ENCODE peak calls at places on chromosomes 11 and 22, in eight cellular contexts. N is HFF-Myc; G is activated CD8-positive, alpha-beta memory T cell treated with anti-CD3 and anti-CD28 coated beads for 1 hour; P is ureter; Y is stimulated activated CD4-positive, alpha-beta T cell treated with anti-CD3 and anti-CD28 coated beads, Interleukin-4, amount 100 ng/mL, for 48 hours; D is testis; M is Right ventricle myocardium superior; W is Caki2. F is an unnamed sample.

GRCh38 chr11:19259487-19260345 is 19.0 kb upstream of the E2F8 start:
- DNase-seq in N (no peak), G (peak; percentile 37), P (peak; percentile 65), Y (peak; percentile 45), D (peak; percentile 83), M (peak; percentile 80), W (peak; percentile 41), F (no peak)

GRCh38 chr22:50030315-50031188 is 18.0 kb upstream of the IL17REL start:
- DNase-seq in N (no peak), G (peak; percentile 68), P (no peak), Y (peak; percentile 79), D (peak; percentile 74), M (peak; percentile 83), W (peak; percentile 56), F (peak; percentile 4)

GRCh38 chr11:95230054-95231034 is 658 bp downstream of the SESN3 start:
- DNase-seq in N (no peak), G (no peak), P (peak; percentile 54), Y (peak; percentile 2), D (peak; percentile 28), M (no peak), W (peak; percentile 23), F (no peak)

GRCh38 chr11:64152841-64153691 is 12.8 kb downstream of the MACROD1 start:
- DNase-seq in N (no peak), G (peak; percentile 61), P (peak; percentile 59), Y (peak; percentile 63), D (peak; percentile 73), M (peak; percentile 80), W (peak; percentile 41), F (no peak)

GRCh38 chr11:6326303-6326702 is 6.0 kb upstream of the CAVIN3 start:
- DNase-seq in N (no peak), G (no peak), P (no peak), Y (no peak), D (no peak), M (no peak), W (no peak), F (no peak)

GRCh38 chr11:78838417-78838816 is 263.8 kb upstream of the NARS2 start:
- DNase-seq in N (no peak), G (no peak), P (no peak), Y (no peak), D (no peak), M (no peak), W (no peak), F (no peak)

GRCh38 chr11:82701847-82702520 is 31.7 kb downstream of the FAM181B start:
- DNase-seq in N (peak; percentile 33), G (no peak), P (no peak), Y (no peak), D (peak; percentile 67), M (no peak), W (peak; percentile 13), F (no peak)

GRCh38 chr11:29336727-29337212 is 680.1 kb downstream of the KCNA4 start:
- DNase-seq in N (no peak), G (no peak), P (no peak), Y (no peak), D (no peak), M (no peak), W (no peak), F (no peak)

GRCh38 chr11:77993902-77994301 is 566 bp downstream of the INTS4 start:
- DNase-seq in N (no peak), G (no peak), P (no peak), Y (no peak), D (no peak), M (no peak), W (no peak), F (no peak)

GRCh38 chr11:104968856-104969776 is 742 bp upstream of the CASP4 start:
- DNase-seq in N (no peak), G (no peak), P (peak; percentile 44), Y (no peak), D (peak; percentile 34), M (peak; percentile 59), W (no peak), F (no peak)

GRCh38 chr11:124807660-124808270 is 7.6 kb upstream of the MSANTD2 start:
- DNase-seq in N (no peak), G (no peak), P (no peak), Y (no peak), D (no peak), M (no peak), W (no peak), F (no peak)

GRCh38 chr11:113715882-113716625 is 9.9 kb upstream of the TMPRSS5 start:
- DNase-seq in N (no peak), G (no peak), P (no peak), Y (no peak), D (no peak), M (no peak), W (no peak), F (no peak)

GRCh38 chr22:36998620-36999351 is 20.5 kb downstream of the TST start:
- DNase-seq in N (no peak), G (no peak), P (no peak), Y (no peak), D (no peak), M (no peak), W (no peak), F (no peak)

GRCh38 chr11:47716692-47717091 is 1.5 kb upstream of the AGBL2 start:
- DNase-seq in N (no peak), G (no peak), P (no peak), Y (no peak), D (no peak), M (no peak), W (no peak), F (no peak)

GRCh38 chr22:27846910-27847309 is 45.4 kb upstream of the MN1 start:
- DNase-seq in N (no peak), G (no peak), P (no peak), Y (no peak), D (no peak), M (no peak), W (no peak), F (no peak)

GRCh38 chr11:102783016-102783415 is 2.6 kb upstream of the MMP10 start:
- DNase-seq in N (no peak), G (no peak), P (no peak), Y (no peak), D (no peak), M (no peak), W (no peak), F (no peak)

GRCh38 chr11:121321614-121322243 is 29.2 kb downstream of the SC5D start:
- DNase-seq in N (no peak), G (no peak), P (peak; percentile 56), Y (no peak), D (peak; percentile 73), M (no peak), W (no peak), F (no peak)

GRCh38 chr11:12441081-12441801 is 63.9 kb downstream of the PARVA start:
- DNase-seq in N (no peak), G (no peak), P (no peak), Y (no peak), D (no peak), M (no peak), W (no peak), F (no peak)

GRCh38 chr22:29872989-29873388 is 10.0 kb upstream of the MTMR3 start:
- DNase-seq in N (no peak), G (no peak), P (peak; percentile 29), Y (no peak), D (no peak), M (no peak), W (no peak), F (no peak)

GRCh38 chr22:30424471-30425326 is 869 bp upstream of the MTFP1 start:
- DNase-seq in N (no peak), G (no peak), P (no peak), Y (no peak), D (no peak), M (no peak), W (no peak), F (no peak)

GRCh38 chr11:20089357-20089756 is 70.9 kb downstream of the DBX1 start:
- DNase-seq in N (no peak), G (no peak), P (no peak), Y (no peak), D (no peak), M (no peak), W (no peak), F (no peak)

GRCh38 chr11:126378763-126379162 is 23.3 kb downstream of the ST3GAL4 start:
- DNase-seq in N (no peak), G (no peak), P (no peak), Y (no peak), D (peak; percentile 76), M (no peak), W (no peak), F (no peak)

GRCh38 chr22:23282516-23282915 is 102.2 kb downstream of the BCR start:
- DNase-seq in N (no peak), G (no peak), P (no peak), Y (no peak), D (no peak), M (no peak), W (no peak), F (no peak)

GRCh38 chr11:12005061-12005460 is 3.4 kb downstream of the DKK3 start:
- DNase-seq in N (no peak), G (no peak), P (no peak), Y (no peak), D (no peak), M (no peak), W (no peak), F (no peak)

GRCh38 chr11:43518407-43519165 is 159.9 kb downstream of the TTC17 start:
- DNase-seq in N (no peak), G (no peak), P (no peak), Y (no peak), D (no peak), M (no peak), W (no peak), F (no peak)

GRCh38 chr22:41862160-41862529 is 29.2 kb downstream of the SREBF2 start:
- DNase-seq in N (no peak), G (no peak), P (no peak), Y (peak; percentile 46), D (peak; percentile 60), M (no peak), W (no peak), F (no peak)

GRCh38 chr22:24112188-24112587 is 69.1 kb upstream of the SUSD2 start:
- DNase-seq in N (no peak), G (no peak), P (no peak), Y (no peak), D (no peak), M (no peak), W (no peak), F (peak; percentile 1)

GRCh38 chr11:61575886-61576516 is 4.9 kb downstream of the SYT7 start:
- DNase-seq in N (no peak), G (no peak), P (no peak), Y (no peak), D (no peak), M (peak; percentile 76), W (no peak), F (no peak)

GRCh38 chr11:91660036-91660435 is 564.6 kb upstream of the FAT3 start:
- DNase-seq in N (no peak), G (no peak), P (no peak), Y (no peak), D (no peak), M (no peak), W (no peak), F (no peak)

GRCh38 chr22:31492151-31492550 is 2.5 kb upstream of the EIF4ENIF1 start:
- DNase-seq in N (no peak), G (no peak), P (no peak), Y (no peak), D (no peak), M (no peak), W (no peak), F (no peak)

GRCh38 chr22:19179472-19180048 is 1.0 kb upstream of the SLC25A1 start:
- DNase-seq in N (no peak), G (no peak), P (peak; percentile 83), Y (peak; percentile 40), D (peak; percentile 84), M (peak; percentile 86), W (peak; percentile 79), F (peak; percentile 37)

GRCh38 chr11:76626921-76627391 is 43.6 kb downstream of the LRRC32 start:
- DNase-seq in N (no peak), G (no peak), P (peak; percentile 41), Y (peak; percentile 43), D (no peak), M (no peak), W (no peak), F (no peak)

GRCh38 chr11:71580057-71581003 is 2.3 kb downstream of the KRTAP5-11 start:
- DNase-seq in N (peak; percentile 63), G (no peak), P (peak; percentile 61), Y (no peak), D (peak; percentile 89), M (no peak), W (peak; percentile 44), F (no peak)

GRCh38 chr11:122578168-122578825 is 77.2 kb upstream of the UBASH3B start:
- DNase-seq in N (no peak), G (no peak), P (no peak), Y (no peak), D (no peak), M (no peak), W (peak; percentile 14), F (no peak)